ENCODE peak calls at places on chromosomes 7 and 10, in eight cellular contexts. One of them, this sample, is unnamed.

GRCh38 chr7:101373812-101374612 is 11.3 kb downstream of the COL26A1 start:
- DNase-seq in LoVo: no peak
- DNase-seq in spleen: no peak
- DNase-seq in left ventricle myocardium inferior: no peak
- DNase-seq in SW480: no peak
- DNase-seq in effector memory CD8-positive, alpha-beta T cell: no peak
- DNase-seq in myocyte: no peak
- DNase-seq in NCI-H460: peak; percentile 47
- DNase-seq in this sample: no peak

GRCh38 chr10:78267598-78267997 is 233.9 kb downstream of the RPS24 start:
- DNase-seq in LoVo: no peak
- DNase-seq in spleen: no peak
- DNase-seq in left ventricle myocardium inferior: no peak
- DNase-seq in SW480: no peak
- DNase-seq in effector memory CD8-positive, alpha-beta T cell: no peak
- DNase-seq in myocyte: peak; percentile 57
- DNase-seq in NCI-H460: no peak
- DNase-seq in this sample: no peak

GRCh38 chr7:95908499-95908898 is 136.1 kb downstream of the DYNC1I1 start:
- DNase-seq in LoVo: no peak
- DNase-seq in spleen: no peak
- DNase-seq in left ventricle myocardium inferior: no peak
- DNase-seq in SW480: no peak
- DNase-seq in effector memory CD8-positive, alpha-beta T cell: no peak
- DNase-seq in myocyte: no peak
- DNase-seq in NCI-H460: no peak
- DNase-seq in this sample: no peak

GRCh38 chr10:14879055-14879800 is 562 bp downstream of the SUV39H2 start:
- DNase-seq in LoVo: no peak
- DNase-seq in spleen: no peak
- DNase-seq in left ventricle myocardium inferior: peak; percentile 34
- DNase-seq in SW480: peak; percentile 33
- DNase-seq in effector memory CD8-positive, alpha-beta T cell: peak; percentile 38
- DNase-seq in myocyte: no peak
- DNase-seq in NCI-H460: no peak
- DNase-seq in this sample: no peak

GRCh38 chr10:20970044-20970443 is 72.9 kb upstream of the NEBL start:
- DNase-seq in LoVo: no peak
- DNase-seq in spleen: no peak
- DNase-seq in left ventricle myocardium inferior: no peak
- DNase-seq in SW480: no peak
- DNase-seq in effector memory CD8-positive, alpha-beta T cell: no peak
- DNase-seq in myocyte: no peak
- DNase-seq in NCI-H460: no peak
- DNase-seq in this sample: no peak

GRCh38 chr10:44986670-44987069 is 8.1 kb upstream of the DEPP1 start:
- DNase-seq in LoVo: no peak
- DNase-seq in spleen: no peak
- DNase-seq in left ventricle myocardium inferior: no peak
- DNase-seq in SW480: no peak
- DNase-seq in effector memory CD8-positive, alpha-beta T cell: no peak
- DNase-seq in myocyte: no peak
- DNase-seq in NCI-H460: no peak
- DNase-seq in this sample: no peak

GRCh38 chr10:84152769-84153168 is 13.5 kb downstream of the GHITM start:
- DNase-seq in LoVo: no peak
- DNase-seq in spleen: no peak
- DNase-seq in left ventricle myocardium inferior: no peak
- DNase-seq in SW480: no peak
- DNase-seq in effector memory CD8-positive, alpha-beta T cell: no peak
- DNase-seq in myocyte: no peak
- DNase-seq in NCI-H460: no peak
- DNase-seq in this sample: no peak

GRCh38 chr10:124212702-124213101 is 119.3 kb upstream of the CHST15 start:
- DNase-seq in LoVo: no peak
- DNase-seq in spleen: no peak
- DNase-seq in left ventricle myocardium inferior: no peak
- DNase-seq in SW480: peak; percentile 9
- DNase-seq in effector memory CD8-positive, alpha-beta T cell: no peak
- DNase-seq in myocyte: no peak
- DNase-seq in NCI-H460: no peak
- DNase-seq in this sample: no peak

GRCh38 chr7:107816053-107816566 is 13.1 kb upstream of the SLC26A3 start:
- DNase-seq in LoVo: no peak
- DNase-seq in spleen: no peak
- DNase-seq in left ventricle myocardium inferior: no peak
- DNase-seq in SW480: no peak
- DNase-seq in effector memory CD8-positive, alpha-beta T cell: no peak
- DNase-seq in myocyte: no peak
- DNase-seq in NCI-H460: no peak
- DNase-seq in this sample: no peak

GRCh38 chr7:91424372-91424771 is 160.1 kb downstream of the FZD1 start:
- DNase-seq in LoVo: no peak
- DNase-seq in spleen: no peak
- DNase-seq in left ventricle myocardium inferior: no peak
- DNase-seq in SW480: no peak
- DNase-seq in effector memory CD8-positive, alpha-beta T cell: no peak
- DNase-seq in myocyte: no peak
- DNase-seq in NCI-H460: no peak
- DNase-seq in this sample: no peak

GRCh38 chr7:86049910-86050309 is 593.8 kb upstream of the GRM3 start:
- DNase-seq in LoVo: no peak
- DNase-seq in spleen: no peak
- DNase-seq in left ventricle myocardium inferior: no peak
- DNase-seq in SW480: no peak
- DNase-seq in effector memory CD8-positive, alpha-beta T cell: no peak
- DNase-seq in myocyte: no peak
- DNase-seq in NCI-H460: no peak
- DNase-seq in this sample: no peak

This sample was measured in HCT116.